ENCODE peak calls at places on chromosomes 11 and 22, in seven cellular contexts. U, T, E, K, W, M and D are unnamed samples.

GRCh38 chr11:106495046-106495445 is 417.6 kb downstream of the AASDHPPT start:
- DNase-seq in U (no peak), T (peak), E (no peak), K (no peak), W (no peak), M (no peak), D (no peak)

GRCh38 chr11:9078113-9079041 is 13.0 kb downstream of the SCUBE2 start:
- DNase-seq in U (no peak), T (peak), E (no peak), K (no peak), W (no peak), M (no peak), D (no peak)

GRCh38 chr11:112784323-112785073 is 176.7 kb upstream of the NCAM1 start:
- DNase-seq in U (no peak), T (peak), E (no peak), K (peak), W (no peak), M (peak), D (no peak)

GRCh38 chr22:50219800-50220602 is 19.2 kb downstream of the SELENOO start:
- DNase-seq in U (no peak), T (no peak), E (no peak), K (no peak), W (no peak), M (peak), D (no peak)

GRCh38 chr22:31155425-31155824 is 4.6 kb upstream of the RNF185 start:
- DNase-seq in U (no peak), T (peak), E (no peak), K (no peak), W (no peak), M (no peak), D (no peak)

GRCh38 chr11:63765688-63766241 is 2.8 kb downstream of the ZFTA start:
- DNase-seq in U (peak), T (no peak), E (no peak), K (no peak), W (no peak), M (no peak), D (no peak)

GRCh38 chr11:77019976-77020591 is 14.1 kb upstream of the B3GNT6 start:
- DNase-seq in U (no peak), T (no peak), E (no peak), K (peak), W (no peak), M (no peak), D (peak)

GRCh38 chr11:104523611-104524010 is 359.7 kb upstream of the PDGFD start:
- DNase-seq in U (no peak), T (no peak), E (no peak), K (no peak), W (no peak), M (no peak), D (no peak)

GRCh38 chr11:77724639-77725038 is 87.0 kb upstream of the CLNS1A start:
- DNase-seq in U (no peak), T (no peak), E (no peak), K (no peak), W (no peak), M (no peak), D (no peak)

GRCh38 chr11:126046796-126047195 is 15.9 kb downstream of the CDON start:
- DNase-seq in U (no peak), T (no peak), E (no peak), K (no peak), W (no peak), M (no peak), D (no peak)

GRCh38 chr11:99925968-99926367 is 761.1 kb upstream of the ARHGAP42 start:
- DNase-seq in U (no peak), T (no peak), E (no peak), K (no peak), W (no peak), M (no peak), D (no peak)

GRCh38 chr11:71197096-71197495 is 55.3 kb downstream of the SHANK2 start:
- DNase-seq in U (no peak), T (no peak), E (no peak), K (no peak), W (no peak), M (no peak), D (no peak)

GRCh38 chr11:107770546-107770945 is 58.7 kb upstream of the SLN start:
- DNase-seq in U (no peak), T (peak), E (no peak), K (no peak), W (no peak), M (peak), D (no peak)

GRCh38 chr11:121249039-121249663 is 43.4 kb upstream of the SC5D start:
- DNase-seq in U (no peak), T (peak), E (peak), K (peak), W (no peak), M (peak), D (peak)

GRCh38 chr11:65266210-65266609 is 4.4 kb downstream of the POLA2 start:
- DNase-seq in U (no peak), T (no peak), E (no peak), K (peak), W (no peak), M (no peak), D (no peak)

GRCh38 chr22:50302041-50302541 is 5.4 kb downstream of the PLXNB2 start:
- DNase-seq in U (no peak), T (no peak), E (no peak), K (peak), W (no peak), M (no peak), D (peak)

GRCh38 chr11:117313103-117313502 is 3.0 kb downstream of the BACE1 start:
- DNase-seq in U (no peak), T (no peak), E (no peak), K (no peak), W (no peak), M (no peak), D (no peak)

GRCh38 chr22:19691721-19692341 is 22.5 kb upstream of the SEPTIN5 start:
- DNase-seq in U (no peak), T (peak), E (no peak), K (peak), W (no peak), M (peak), D (no peak)

GRCh38 chr11:45942381-45942780 is 19.9 kb downstream of the LARGE2 start:
- DNase-seq in U (no peak), T (no peak), E (no peak), K (no peak), W (no peak), M (no peak), D (no peak)

GRCh38 chr22:21771631-21771976 is 36.0 kb upstream of the YPEL1 start:
- DNase-seq in U (no peak), T (no peak), E (no peak), K (no peak), W (no peak), M (no peak), D (no peak)

GRCh38 chr11:3686751-3687150 is 15.6 kb upstream of the CHRNA10 start:
- DNase-seq in U (no peak), T (no peak), E (no peak), K (no peak), W (no peak), M (no peak), D (no peak)

GRCh38 chr11:110286298-110287040 is 9.9 kb downstream of the RDX start:
- DNase-seq in U (no peak), T (no peak), E (no peak), K (no peak), W (no peak), M (no peak), D (no peak)

GRCh38 chr11:131154329-131154728 is 216.1 kb upstream of the NTM start:
- DNase-seq in U (no peak), T (no peak), E (no peak), K (no peak), W (no peak), M (peak), D (no peak)

GRCh38 chr11:72786305-72787261 is 7.3 kb downstream of the STARD10 start:
- DNase-seq in U (no peak), T (no peak), E (no peak), K (no peak), W (no peak), M (no peak), D (peak)

GRCh38 chr22:37043214-37043827 is 8.2 kb upstream of the KCTD17 start:
- DNase-seq in U (no peak), T (no peak), E (no peak), K (no peak), W (no peak), M (no peak), D (no peak)

GRCh38 chr11:46291441-46292143 is 14.1 kb downstream of the CREB3L1 start:
- DNase-seq in U (no peak), T (peak), E (no peak), K (no peak), W (no peak), M (peak), D (no peak)

GRCh38 chr22:48742556-48743343 is 1084.9 kb downstream of the BRD1 start:
- DNase-seq in U (no peak), T (no peak), E (no peak), K (no peak), W (no peak), M (peak), D (no peak)

GRCh38 chr11:4191031-4191571 is 96.5 kb downstream of the RRM1 start:
- DNase-seq in U (no peak), T (no peak), E (no peak), K (no peak), W (no peak), M (no peak), D (no peak)

GRCh38 chr11:95089620-95090542 is at the start of gene ENDOD1:
- DNase-seq in U (peak), T (peak), E (peak), K (peak), W (peak), M (peak), D (peak)

GRCh38 chr22:26372890-26373289 is 56.2 kb upstream of the ASPHD2 start:
- DNase-seq in U (no peak), T (no peak), E (no peak), K (no peak), W (no peak), M (no peak), D (no peak)

GRCh38 chr11:60871378-60872061 is 4.2 kb downstream of the ZP1 start:
- DNase-seq in U (no peak), T (peak), E (no peak), K (peak), W (no peak), M (peak), D (peak)

GRCh38 chr11:42066113-42066512 is 606.7 kb upstream of the LRRC4C start:
- DNase-seq in U (no peak), T (no peak), E (no peak), K (peak), W (no peak), M (peak), D (peak)